ENCODE peak calls at places on chromosomes 1 and 21, in eight cellular contexts. Y, A, U, Q, F, D, P and S are unnamed samples.

GRCh38 chr1:217360510-217360909 is 270.4 kb downstream of the GPATCH2 start:
- DNase-seq in U (no peak), D (no peak), Q (no peak), P (no peak), F (no peak), Y (no peak), A (no peak), S (no peak)

GRCh38 chr1:31931241-31932225 is 6.6 kb downstream of the PTP4A2 start:
- DNase-seq in U (peak), A (no peak), P (no peak), Q (no peak), D (no peak), Y (no peak), F (no peak), S (peak)

GRCh38 chr1:114094303-114094663 is 59.4 kb downstream of the SYT6 start:
- DNase-seq in F (no peak), U (peak), Y (no peak), P (no peak), D (no peak), A (no peak), Q (no peak), S (no peak)

GRCh38 chr1:101002551-101002950 is 23.0 kb downstream of the DPH5 start:
- DNase-seq in A (no peak), P (no peak), Q (no peak), Y (no peak), D (no peak), U (peak), F (no peak), S (peak)

GRCh38 chr1:165354739-165355138 is 1.8 kb downstream of the LMX1A start:
- DNase-seq in U (no peak), Y (no peak), Q (no peak), F (no peak), D (no peak), P (no peak), A (no peak), S (no peak)

GRCh38 chr21:14617040-14617393 is 70.9 kb upstream of the SAMSN1 start:
- DNase-seq in A (no peak), P (no peak), Q (no peak), Y (no peak), D (no peak), U (no peak), F (no peak), S (no peak)

GRCh38 chr1:153404768-153405167 is 11.6 kb upstream of the S100A7A start:
- DNase-seq in D (peak), Q (peak), U (peak), P (peak), A (peak), F (peak), Y (peak), S (no peak)

GRCh38 chr1:13808729-13809131 is 108.7 kb downstream of the PRDM2 start:
- DNase-seq in U (peak), F (peak), Y (no peak), D (no peak), P (no peak), A (no peak), Q (no peak), S (no peak)

GRCh38 chr1:41662061-41662655 is 177.7 kb upstream of the EDN2 start:
- DNase-seq in F (no peak), Y (peak), D (no peak), A (peak), Q (no peak), U (peak), P (peak), S (peak)

GRCh38 chr1:94836891-94837290 is 16.7 kb downstream of the SLC44A3 start:
- DNase-seq in F (no peak), Q (no peak), P (no peak), A (no peak), D (no peak), U (no peak), Y (no peak), S (no peak)

DNA sequence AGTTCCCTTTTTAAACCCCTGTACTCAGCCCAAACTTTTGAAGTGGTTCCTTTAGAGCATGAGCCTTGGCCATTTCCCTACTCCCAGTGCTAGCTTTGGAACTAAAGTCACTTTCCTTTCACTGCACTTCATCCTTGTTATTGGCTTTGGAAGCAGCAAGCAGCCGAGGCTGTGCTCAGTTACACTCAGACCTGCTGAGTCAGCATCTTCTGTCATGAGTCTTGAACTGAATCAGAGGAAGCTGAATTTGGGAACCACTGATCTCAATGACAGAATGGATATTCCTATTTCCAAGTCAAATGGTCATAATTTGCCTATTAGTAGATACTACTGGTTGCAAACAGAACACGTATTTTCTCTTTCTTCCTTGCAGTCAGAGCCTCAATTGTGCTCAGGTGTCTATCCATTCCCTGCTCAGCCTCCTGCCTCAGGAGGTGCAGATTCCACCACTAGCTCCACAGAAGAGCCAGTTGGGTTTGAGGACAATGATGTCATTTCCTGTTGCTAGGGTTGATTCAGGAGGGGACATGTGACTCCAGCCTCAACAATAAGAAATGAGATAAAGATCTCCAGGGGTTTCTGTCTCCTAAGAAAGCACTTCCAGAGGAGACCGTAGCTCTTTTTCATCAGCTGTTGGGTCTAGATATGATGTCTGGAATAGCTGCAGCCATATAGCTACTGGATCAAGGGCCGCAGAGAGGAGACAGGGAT is 44.9 kb upstream of the NTPCR start:
- DNase-seq in Y (no peak), Q (no peak), U (peak), P (no peak), D (no peak), A (no peak), F (no peak), S (peak)
- TF ChIP-seq MAX in Y (no peak), Q (no peak), U (no peak), P (no peak), D (no peak), A (no peak), F (no peak), S (no peak)

DNA sequence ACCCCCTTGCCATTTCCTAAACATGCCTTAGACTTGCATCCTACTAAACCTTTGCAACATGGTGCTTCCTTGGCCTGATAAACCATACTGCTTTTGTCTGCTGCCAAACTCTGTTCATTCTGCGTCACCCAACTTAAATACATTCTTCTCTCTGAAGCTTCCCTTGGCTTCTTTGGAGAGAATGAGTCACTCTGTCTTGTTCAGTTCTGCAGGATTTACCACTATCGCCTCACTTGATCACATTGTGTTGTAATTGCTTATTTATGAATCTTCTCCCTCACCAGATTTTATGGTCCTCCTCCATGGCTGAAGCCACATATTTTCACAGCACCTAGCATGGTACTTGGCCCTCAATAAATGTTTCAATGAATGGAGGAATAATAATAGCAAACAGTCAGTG is 21.7 kb upstream of the TUT4 start:
- DNase-seq in F (no peak), P (no peak), D (no peak), Q (peak), U (peak), Y (no peak), A (peak), S (peak)
- TF ChIP-seq MAX in F (no peak), P (peak), D (no peak), Q (no peak), U (no peak), Y (no peak), A (peak), S (no peak)

GRCh38 chr21:38806153-38806941 is 618 bp downstream of the ETS2 start:
- DNase-seq in A (no peak), U (peak), Y (peak), F (no peak), D (no peak), Q (no peak), P (peak), S (no peak)

GRCh38 chr21:38803075-38803474 is 2.7 kb upstream of the ETS2 start:
- DNase-seq in A (no peak), Q (no peak), U (no peak), D (no peak), P (no peak), Y (no peak), F (no peak), S (no peak)

GRCh38 chr21:38805282-38806152 is at the start of gene ETS2:
- DNase-seq in F (peak), U (peak), P (peak), D (peak), A (peak), Y (peak), Q (peak), S (peak)

GRCh38 chr21:38804030-38804616 is 1.6 kb upstream of the ETS2 start:
- DNase-seq in Y (no peak), F (no peak), U (no peak), D (no peak), P (no peak), Q (no peak), A (no peak), S (no peak)

GRCh38 chr21:38804617-38805281 is 980 bp upstream of the ETS2 start:
- DNase-seq in P (peak), D (no peak), F (peak), Y (peak), U (peak), A (peak), Q (no peak), S (peak)
- TF ChIP-seq MAX in P (no peak), D (no peak), F (no peak), Y (no peak), U (no peak), A (no peak), Q (no peak), S (no peak)

GRCh38 chr1:108692724-108693655 is 880 bp downstream of the PRPF38B start:
- DNase-seq in D (peak), F (peak), P (peak), Q (peak), Y (no peak), A (peak), U (peak), S (peak)

GRCh38 chr1:108691128-108691885 is 803 bp upstream of the PRPF38B start:
- DNase-seq in F (peak), P (no peak), U (no peak), Y (no peak), Q (no peak), A (no peak), D (no peak), S (no peak)

GRCh38 chr1:108695515-108695914 is 3.4 kb downstream of the PRPF38B start:
- DNase-seq in U (no peak), D (no peak), P (no peak), F (no peak), Q (no peak), Y (no peak), A (no peak), S (no peak)

GRCh38 chr1:108686609-108687313 is 5.3 kb upstream of the PRPF38B start:
- DNase-seq in U (no peak), Q (no peak), P (peak), Y (no peak), A (no peak), F (no peak), D (peak), S (no peak)

DNA sequence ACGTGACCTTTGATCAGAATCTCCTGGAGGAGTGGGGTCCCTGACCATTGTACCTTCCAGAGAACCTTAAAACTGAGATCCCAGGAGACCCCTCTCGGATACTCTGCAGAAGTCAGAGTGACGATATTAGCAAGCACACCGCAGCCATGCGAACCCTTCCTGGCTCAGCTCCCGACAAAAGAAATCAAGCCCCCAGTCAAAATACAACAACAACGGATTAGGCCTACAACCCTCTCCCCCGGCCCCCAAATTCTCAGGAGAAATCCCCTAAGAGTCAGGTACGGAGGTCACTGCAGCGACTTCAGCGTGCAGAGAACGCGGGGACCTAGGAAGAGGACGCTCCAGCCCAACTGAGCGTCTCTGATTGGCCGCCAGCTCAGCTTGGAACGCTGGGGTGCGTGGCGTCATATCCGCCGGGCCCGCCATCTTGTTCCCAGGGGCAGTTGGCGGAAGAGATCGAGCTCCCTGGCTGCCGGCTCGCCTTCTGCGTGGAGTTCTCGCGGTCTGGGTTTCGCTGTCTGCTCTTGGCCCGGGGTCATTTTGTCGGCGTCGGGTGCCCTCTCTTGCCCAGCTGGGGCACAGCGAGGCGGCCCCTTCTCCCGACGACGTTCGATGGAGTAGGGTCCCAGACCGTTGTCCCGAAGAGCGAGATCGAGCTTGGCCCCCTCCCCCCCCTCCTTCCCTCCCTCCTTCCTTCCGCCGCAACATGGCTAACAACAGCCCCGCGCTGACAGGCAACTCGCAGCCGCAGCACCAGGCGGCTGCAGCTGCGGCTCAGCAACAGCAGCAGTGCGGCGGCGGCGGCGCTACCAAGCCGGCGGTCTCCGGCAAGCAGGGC is at the start of gene PRPF38B:
- DNase-seq in P (peak), F (peak), U (peak), Y (peak), A (peak), D (peak), Q (peak), S (peak)
- TF ChIP-seq MAX in P (peak), F (peak), U (no peak), Y (peak), A (peak), D (peak), Q (peak), S (no peak)

GRCh38 chr1:10283318-10283984 is 73.1 kb downstream of the KIF1B start:
- DNase-seq in F (peak), P (no peak), D (no peak), A (no peak), Y (no peak), U (no peak), Q (no peak), S (no peak)

GRCh38 chr1:10286244-10286643 is 75.9 kb downstream of the KIF1B start:
- DNase-seq in P (no peak), Q (no peak), D (no peak), Y (no peak), A (no peak), U (no peak), F (no peak), S (no peak)

GRCh38 chr1:10278880-10279279 is 68.5 kb downstream of the KIF1B start:
- DNase-seq in Y (no peak), P (no peak), Q (no peak), F (no peak), U (no peak), D (no peak), A (no peak), S (no peak)

DNA sequence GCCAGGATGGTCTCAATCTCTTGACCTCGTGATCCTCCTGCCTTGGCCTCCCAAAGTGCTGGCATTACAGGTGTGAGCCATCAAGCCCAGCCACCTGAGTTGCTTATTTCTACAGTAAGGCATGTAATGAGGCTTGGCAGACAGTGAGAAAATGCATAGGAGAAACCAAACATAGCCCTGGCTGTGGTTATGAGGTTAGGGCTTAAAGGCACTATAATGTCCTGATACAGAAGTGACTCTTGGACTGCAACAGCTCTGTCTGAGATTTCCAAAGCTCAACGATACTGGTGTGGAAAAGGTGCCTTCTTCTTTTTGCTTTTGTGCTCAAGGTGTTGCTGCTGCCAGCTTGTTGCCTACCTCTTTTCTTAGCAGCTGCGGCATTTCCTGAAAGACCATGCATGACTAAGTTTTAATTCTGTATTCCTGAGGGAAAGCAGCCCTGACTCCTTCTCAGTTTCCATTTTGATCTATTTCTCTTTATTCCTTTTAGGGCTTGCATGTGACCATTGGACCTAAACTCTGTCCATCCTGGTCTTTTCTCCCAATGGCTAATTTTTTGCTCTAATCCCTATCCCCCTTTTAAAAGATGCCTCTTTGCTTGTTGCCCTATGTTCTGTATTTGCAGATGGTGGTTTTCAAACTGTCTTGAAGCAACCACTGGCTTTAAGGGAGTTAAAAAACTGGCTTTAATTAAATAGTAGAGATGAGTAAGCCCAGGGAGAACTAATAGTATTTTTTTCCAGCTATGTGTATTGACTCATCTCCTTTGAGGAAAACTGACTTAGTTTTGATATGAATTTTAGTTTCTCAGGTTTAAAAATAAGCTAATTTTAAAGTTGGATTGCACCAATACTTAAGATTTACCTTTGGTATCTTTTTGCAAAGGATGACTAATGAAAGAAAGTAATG is 70.3 kb downstream of the KIF1B start:
- DNase-seq in P (no peak), A (no peak), Q (no peak), Y (no peak), F (no peak), U (no peak), D (no peak), S (no peak)
- TF ChIP-seq MAX in P (no peak), A (no peak), Q (no peak), Y (no peak), F (no peak), U (no peak), D (no peak), S (no peak)

GRCh38 chr1:78619803-78620579 is at the start of gene IFI44L:
- DNase-seq in F (no peak), D (no peak), U (no peak), Y (no peak), Q (no peak), A (no peak), P (no peak), S (peak)
- TF ChIP-seq MAX in F (no peak), D (no peak), U (no peak), Y (no peak), Q (no peak), A (no peak), P (no peak), S (no peak)

DNA sequence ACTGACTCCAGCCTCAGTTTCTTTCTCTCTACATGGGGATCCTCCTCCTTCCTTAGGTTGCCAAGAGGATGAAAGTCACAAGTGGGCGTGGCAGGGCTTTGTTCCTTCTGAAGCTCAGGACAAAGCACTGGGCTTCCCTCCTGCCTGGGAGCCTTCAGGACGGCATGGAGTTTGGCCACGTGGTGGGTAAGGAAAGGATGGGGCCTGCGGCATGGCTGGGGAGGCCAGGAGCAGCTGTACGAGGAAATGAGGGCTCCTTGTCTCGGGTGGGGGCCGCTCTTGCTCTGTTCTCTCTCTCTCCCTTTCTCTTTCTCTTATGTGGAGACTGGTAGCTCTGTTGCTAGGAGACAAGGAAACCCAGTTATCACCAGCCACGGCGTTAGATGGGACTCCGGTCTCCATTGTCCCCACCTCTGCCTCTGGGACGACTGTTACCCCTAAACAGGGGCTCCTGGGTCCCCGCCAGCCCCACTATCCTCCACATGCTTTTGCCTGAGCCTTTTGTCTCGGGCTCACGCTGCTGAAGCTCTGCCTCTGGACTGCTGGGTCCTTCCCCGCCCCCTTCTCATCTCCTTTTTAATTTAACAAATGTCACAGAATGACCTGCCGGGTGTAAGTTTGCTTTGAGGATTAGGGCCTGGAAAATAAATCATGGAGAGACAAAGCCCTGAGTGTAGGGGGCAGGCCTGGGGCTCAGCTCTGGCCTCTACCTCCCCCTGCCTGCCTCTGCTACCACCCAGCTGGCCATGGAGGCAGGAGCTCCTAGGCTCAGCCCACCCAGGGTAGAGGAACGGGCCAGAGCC is 39.4 kb downstream of the LRP8 start:
- DNase-seq in A (no peak), Y (no peak), P (no peak), F (no peak), U (no peak), D (no peak), Q (no peak), S (no peak)
- TF ChIP-seq MAX in A (no peak), Y (no peak), P (no peak), F (no peak), U (no peak), D (no peak), Q (no peak), S (no peak)

DNA sequence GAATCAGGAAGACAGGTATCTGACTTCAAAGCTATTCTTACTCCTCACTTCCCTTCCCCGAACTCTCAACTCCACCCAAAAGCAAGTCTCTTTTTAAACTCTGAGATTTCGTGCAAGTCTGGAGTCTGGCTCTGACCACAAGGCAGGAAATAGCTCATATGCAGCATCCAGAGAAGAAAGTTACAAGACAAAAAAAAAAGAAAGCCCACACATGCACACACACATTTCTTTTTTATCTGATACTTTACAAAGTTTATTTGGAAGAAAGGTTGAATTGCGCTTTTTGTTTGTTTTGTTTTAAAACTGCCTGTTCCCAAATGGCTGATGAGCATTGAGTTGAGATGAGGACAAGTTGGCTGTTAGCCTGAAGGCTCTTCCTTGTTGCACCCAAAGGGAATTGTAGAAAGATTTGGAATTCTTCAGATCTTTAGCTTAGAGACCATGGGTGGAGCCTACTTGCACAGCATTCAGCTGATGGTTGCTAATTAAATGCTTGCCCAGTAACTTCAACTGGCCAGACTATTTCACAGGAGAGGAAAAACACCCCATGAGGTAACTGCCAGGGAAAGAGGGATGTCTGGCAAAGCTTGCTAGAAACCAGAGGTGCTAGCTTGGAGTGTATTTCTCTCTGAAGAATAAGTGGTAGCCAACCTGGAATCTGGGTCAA is 490.3 kb downstream of the TTLL7 start:
- DNase-seq in F (no peak), P (no peak), A (no peak), Q (no peak), D (no peak), Y (no peak), U (no peak), S (no peak)
- TF ChIP-seq MAX in F (no peak), P (no peak), A (no peak), Q (no peak), D (no peak), Y (no peak), U (no peak), S (no peak)